ENCODE peak calls at places on chromosome 9, in four cellular contexts. D, H, S and Z are unnamed samples.

GRCh38 chr9:71590362-71590761 is 178.0 kb downstream of the CEMIP2 start:
- DNase-seq in H (no peak), S (no peak), D (no peak), Z (no peak)

GRCh38 chr9:81861644-81862043 is 66.6 kb upstream of the SPATA31D4 start:
- DNase-seq in S (no peak), H (no peak), D (no peak), Z (no peak)

GRCh38 chr9:81629440-81629839 is 59.9 kb downstream of the TLE1 start:
- DNase-seq in H (no peak), S (no peak), D (no peak), Z (no peak)

GRCh38 chr9:128322342-128323191 is at the start of the genes COQ4 and TRUB2:
- DNase-seq in D (peak), H (peak), S (peak), Z (peak)

GRCh38 chr9:98094851-98095250 is 24.2 kb downstream of the TRIM14 start:
- DNase-seq in D (no peak), H (no peak), S (no peak), Z (no peak)

GRCh38 chr9:79360387-79361347 is 211.1 kb upstream of the TLE4 start:
- DNase-seq in S (no peak), D (no peak), H (no peak), Z (no peak)

GRCh38 chr9:127825319-127826051 is 22.8 kb downstream of the FPGS start:
- DNase-seq in H (peak), D (no peak), S (peak), Z (peak)

GRCh38 chr9:68427216-68427994 is 71.0 kb downstream of the PGM5 start:
- DNase-seq in D (no peak), S (no peak), H (no peak), Z (no peak)

GRCh38 chr9:77891150-77891549 is 140.5 kb downstream of the GNAQ start:
- DNase-seq in D (no peak), H (no peak), S (no peak), Z (no peak)

GRCh38 chr9:23934291-23934690 is 108.3 kb upstream of the ELAVL2 start:
- DNase-seq in D (no peak), H (no peak), S (no peak), Z (no peak)

GRCh38 chr9:70609542-70610286 is 195.3 kb upstream of the KLF9 start:
- DNase-seq in D (peak), S (no peak), H (no peak), Z (no peak)

GRCh38 chr9:114281421-114282103 is 41.3 kb upstream of the ORM1 start:
- DNase-seq in D (peak), S (peak), H (no peak), Z (no peak)

GRCh38 chr9:107504585-107505455 is 15.3 kb upstream of the KLF4 start:
- DNase-seq in D (no peak), H (no peak), S (no peak), Z (no peak)

GRCh38 chr9:78778843-78779486 is 482.0 kb downstream of the PSAT1 start:
- DNase-seq in H (no peak), S (no peak), D (no peak), Z (no peak)

GRCh38 chr9:108885643-108886348 is 23.7 kb downstream of the ACTL7A start:
- DNase-seq in H (no peak), D (no peak), S (no peak), Z (no peak)

GRCh38 chr9:76717611-76718010 is 46.6 kb upstream of the PCA3 start:
- DNase-seq in D (no peak), H (no peak), S (no peak), Z (no peak)

GRCh38 chr9:112705773-112706427 is 12.0 kb downstream of the INIP start:
- DNase-seq in H (peak), D (no peak), S (peak), Z (peak)

GRCh38 chr9:119088002-119088401 is 281.2 kb downstream of the BRINP1 start:
- DNase-seq in H (no peak), S (no peak), D (no peak), Z (no peak)

GRCh38 chr9:116144038-116144437 is 9.6 kb upstream of the PAPPA start:
- DNase-seq in H (no peak), D (no peak), S (no peak), Z (no peak)

GRCh38 chr9:129669946-129670345 is 4.5 kb downstream of the PRRX2 start:
- DNase-seq in D (no peak), S (no peak), H (no peak), Z (no peak)

DNA sequence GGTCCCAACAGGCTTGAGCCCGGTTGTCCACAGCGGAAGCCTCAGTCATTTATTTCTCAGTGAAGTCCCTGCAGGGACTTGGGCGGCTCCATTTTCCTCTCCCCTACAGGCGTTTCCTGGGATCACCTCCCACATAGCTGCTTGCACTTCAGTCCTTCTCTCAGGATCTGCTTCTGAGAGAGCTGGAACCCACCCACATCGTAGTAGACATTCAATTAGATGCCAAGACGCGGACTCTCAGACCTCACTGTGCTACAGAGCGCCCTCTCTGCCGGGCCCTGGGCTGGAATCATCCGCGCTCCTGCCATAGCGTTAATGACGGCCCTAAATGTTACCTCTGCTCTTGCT is 54.0 kb upstream of the ROR2 start:
- DNase-seq in S (no peak), D (no peak), H (no peak), Z (no peak)
- TF ChIP-seq CTCF in S (no peak), D (no peak), H (no peak), Z (no peak)

GRCh38 chr9:126514037-126514821 is 99.5 kb upstream of the LMX1B start:
- DNase-seq in H (peak), S (peak), D (peak), Z (peak)
- TF ChIP-seq CTCF in H (peak), S (peak), D (peak), Z (peak)

DNA sequence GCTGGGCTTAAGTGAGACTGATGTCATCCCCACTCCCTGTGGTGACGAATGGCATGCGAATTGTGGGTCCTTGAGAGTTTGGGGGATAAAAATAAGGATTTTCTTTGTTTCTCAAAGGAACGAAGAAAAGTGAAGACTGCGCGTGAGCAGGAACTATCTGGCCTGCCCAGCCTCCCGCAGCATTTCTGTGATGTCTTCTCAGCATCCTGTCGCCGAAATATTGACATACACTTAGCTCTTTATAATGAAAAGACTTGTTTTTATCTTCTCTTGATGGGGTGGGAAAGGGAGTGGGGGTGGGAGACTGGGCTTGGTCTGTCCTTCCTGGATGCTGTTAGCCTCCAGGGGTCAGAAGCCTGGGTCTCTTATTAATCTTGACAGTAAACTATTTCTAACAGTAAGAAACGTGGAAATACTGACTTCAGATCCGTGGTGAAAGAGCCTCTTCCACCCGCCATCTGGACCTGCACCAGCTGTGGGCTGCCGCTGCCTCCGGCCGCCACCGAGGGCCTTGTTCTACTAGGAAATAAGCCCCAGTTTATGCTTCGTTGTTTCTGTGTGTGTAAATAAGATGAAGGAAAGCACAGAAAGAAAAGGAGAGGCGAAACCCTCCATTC is 239.6 kb downstream of the FANCC start:
- DNase-seq in S (peak), H (no peak), D (no peak), Z (no peak)
- TF ChIP-seq CTCF in S (no peak), H (no peak), D (no peak), Z (no peak)

GRCh38 chr9:131273146-131273545 is 3.2 kb downstream of the FAM78A start:
- DNase-seq in S (no peak), H (no peak), D (no peak), Z (no peak)
- TF ChIP-seq CTCF in S (no peak), H (no peak), D (no peak), Z (no peak)

DNA sequence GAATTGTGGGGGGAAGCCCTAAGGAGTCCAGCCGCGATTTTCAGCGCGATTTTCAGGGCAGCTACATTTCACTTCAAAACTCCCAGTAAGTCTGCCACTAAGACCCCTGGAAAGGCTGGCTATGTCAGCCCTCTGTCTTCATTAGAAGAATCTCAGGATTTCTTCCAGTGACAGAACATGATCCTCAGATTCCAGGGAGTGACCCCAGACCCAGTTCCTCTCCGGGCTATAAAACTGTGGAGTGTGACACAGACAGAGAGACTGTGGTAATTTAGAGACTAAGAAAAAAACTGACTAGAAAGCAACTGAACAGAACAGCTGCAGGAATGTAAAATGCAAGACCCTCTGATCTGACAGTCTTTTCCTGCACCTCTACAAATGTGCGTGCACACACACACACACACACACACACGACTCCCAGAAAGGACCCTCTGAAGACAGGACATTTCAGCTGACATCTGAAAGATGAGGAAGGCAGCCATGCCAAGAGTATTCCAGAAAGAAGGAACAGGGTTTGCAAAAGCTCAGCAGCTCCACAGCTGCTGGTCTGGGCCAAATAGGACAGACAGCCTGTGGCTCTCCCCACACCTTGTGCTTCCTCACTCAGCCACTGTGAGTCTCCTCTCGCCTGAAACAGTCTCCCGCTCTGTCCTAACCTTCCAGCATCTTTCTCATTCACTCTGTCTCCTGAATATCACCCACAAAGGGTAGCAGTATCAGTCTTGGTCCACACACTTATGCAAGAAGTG is 188.9 kb downstream of the PALM2AKAP2 start:
- DNase-seq in S (no peak), D (peak), H (no peak), Z (peak)
- TF ChIP-seq CTCF in S (no peak), D (peak), H (peak), Z (no peak)